ENCODE peak calls at places on chromosomes 12 and 14, in seven cellular contexts. S is CD8-positive, alpha-beta T cell; B is cardiac muscle cell; A is IMR-90; D is transverse colon; L is HCT116; X is left ventricle myocardium inferior. N is an unnamed sample.

GRCh38 chr12:116454950-116455447 is 104.2 kb upstream of the MAP1LC3B2 start:
- DNase-seq in B (no peak), X (no peak), D (no peak), L (peak; percentile 96), A (peak; percentile 96), S (no peak), N (no peak)

GRCh38 chr14:94145902-94146527 is 16.6 kb upstream of the IFI27L2 start:
- DNase-seq in X (no peak), B (no peak), S (no peak), D (no peak), L (no peak), A (no peak), N (peak; percentile 64)

GRCh38 chr12:3456809-3457208 is 34.2 kb upstream of the PRMT8 start:
- DNase-seq in B (peak; percentile 23), A (no peak), X (no peak), L (no peak), D (no peak), S (no peak), N (peak; percentile 11)

GRCh38 chr12:76864791-76865400 is 13.9 kb downstream of the CSRP2 start:
- DNase-seq in B (no peak), X (no peak), L (no peak), D (no peak), S (no peak), A (peak; percentile 65), N (no peak)

GRCh38 chr14:78598046-78598652 is 428.0 kb downstream of the NRXN3 start:
- DNase-seq in B (peak; percentile 84), S (peak; percentile 23), L (peak; percentile 29), D (peak; percentile 18), A (peak; percentile 26), X (peak; percentile 17), N (peak; percentile 23)

GRCh38 chr14:102951034-102951433 is 28.6 kb downstream of the AMN start:
- DNase-seq in B (no peak), S (no peak), X (no peak), D (no peak), L (no peak), A (no peak), N (no peak)

GRCh38 chr14:24171422-24172260 is at the start of gene REC8:
- DNase-seq in B (peak; percentile 91), A (no peak), X (peak; percentile 61), L (no peak), D (peak; percentile 74), S (peak; percentile 78), N (no peak)

GRCh38 chr12:39012870-39013269 is 107.5 kb upstream of the CPNE8 start:
- DNase-seq in L (no peak), A (no peak), S (no peak), D (no peak), X (no peak), B (no peak), N (no peak)

GRCh38 chr12:92908108-92908507 is 21.0 kb downstream of the EEA1 start:
- DNase-seq in X (no peak), B (no peak), L (no peak), D (no peak), A (no peak), S (no peak), N (no peak)
- H3K4me1 ChIP-seq in X (peaks cover 13% of the 10 kb centered on the region), B (no peaks in the 10 kb centered on the region), L (no peaks in the 10 kb centered on the region), D (no peaks in the 10 kb centered on the region), A (peaks cover 2% of the 10 kb centered on the region), S (peaks cover 40% of the 10 kb centered on the region), N (peaks cover 20% of the 10 kb centered on the region)

GRCh38 chr12:51324953-51325352 is 979 bp upstream of the BIN2 start:
- DNase-seq in L (no peak), A (no peak), S (no peak), D (no peak), X (no peak), B (no peak), N (no peak)

GRCh38 chr12:51321882-51322281 is 2.1 kb downstream of the BIN2 start:
- DNase-seq in D (no peak), S (no peak), B (no peak), X (no peak), L (no peak), A (no peak), N (no peak)

GRCh38 chr12:51323966-51324895 is at the start of gene BIN2:
- DNase-seq in X (peak; percentile 56), A (no peak), D (peak; percentile 74), B (no peak), S (peak; percentile 71), L (no peak), N (no peak)

GRCh38 chr12:51322452-51322851 is 1.5 kb downstream of the BIN2 start:
- DNase-seq in A (no peak), L (no peak), D (no peak), B (no peak), S (no peak), X (no peak), N (no peak)

GRCh38 chr12:51323317-51323960 is 535 bp downstream of the BIN2 start:
- DNase-seq in D (peak; percentile 53), L (no peak), B (no peak), A (no peak), X (no peak), S (peak; percentile 68), N (no peak)
- H3K27ac ChIP-seq in D (peak overlapping the region; percentile 74), L (no peak overlapping the region), B (no peak overlapping the region), A (no peak overlapping the region), X (peak overlapping the region; percentile 17), S (peak overlapping the region; percentile 90), N (no peak overlapping the region)

GRCh38 chr14:95476747-95477146 is 39.7 kb downstream of the SYNE3 start:
- DNase-seq in S (no peak), X (no peak), D (no peak), B (no peak), L (no peak), A (no peak), N (no peak)
- H3K4me1 ChIP-seq in S (peaks cover 50% of the 10 kb centered on the region), X (peaks cover 64% of the 10 kb centered on the region), D (peaks cover 1% of the 10 kb centered on the region), B (no peaks in the 10 kb centered on the region), L (peaks cover 25% of the 10 kb centered on the region), A (peaks cover 10% of the 10 kb centered on the region), N (no peaks in the 10 kb centered on the region)

GRCh38 chr14:59215757-59216156 is 27.3 kb downstream of the DAAM1 start:
- DNase-seq in B (no peak), S (no peak), D (no peak), X (no peak), L (no peak), A (no peak), N (no peak)
- H3K27ac ChIP-seq in B (peak overlapping the region; percentile 95), S (no peak overlapping the region), D (peak overlapping the region; percentile 60), X (peak overlapping the region; percentile 79), L (no peak overlapping the region), A (no peak overlapping the region), N (no peak overlapping the region)

DNA sequence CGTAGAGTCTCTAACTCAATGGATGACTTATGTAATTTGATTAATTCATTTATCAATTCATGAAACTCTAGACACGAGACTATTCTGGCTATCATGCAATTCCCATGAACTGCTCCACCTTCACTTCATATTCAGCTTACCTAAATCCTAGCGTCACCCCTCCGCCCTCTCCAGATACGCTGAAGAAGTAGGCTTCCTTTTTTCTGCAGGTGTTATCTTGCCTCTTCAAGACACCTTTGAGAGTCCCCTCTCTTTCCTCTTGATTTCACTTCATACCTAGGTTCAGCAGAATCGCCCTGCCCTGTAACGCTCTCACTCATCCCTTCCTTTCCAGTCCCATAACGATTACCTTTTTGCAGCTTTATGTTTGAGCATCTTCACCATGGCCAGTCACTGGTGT is 4.0 kb upstream of the RNASE4 start:
- DNase-seq in X (no peak), B (no peak), S (no peak), A (no peak), L (no peak), D (no peak), N (no peak)
- H3K4me1 ChIP-seq in X (peaks cover 46% of the 10 kb centered on the region), B (no peaks in the 10 kb centered on the region), S (peaks cover 24% of the 10 kb centered on the region), A (no peaks in the 10 kb centered on the region), L (peaks cover 57% of the 10 kb centered on the region), D (peaks cover 11% of the 10 kb centered on the region), N (no peaks in the 10 kb centered on the region)

GRCh38 chr12:130364578-130364977 is 26.9 kb downstream of the PIWIL1 start:
- DNase-seq in L (no peak), S (no peak), X (no peak), B (no peak), D (no peak), A (no peak), N (no peak)

GRCh38 chr12:130362060-130362459 is 24.4 kb downstream of the PIWIL1 start:
- DNase-seq in L (no peak), X (no peak), A (no peak), S (no peak), D (no peak), B (no peak), N (no peak)

GRCh38 chr12:130367523-130367922 is 29.8 kb downstream of the PIWIL1 start:
- DNase-seq in X (no peak), D (no peak), S (no peak), A (no peak), B (no peak), L (no peak), N (no peak)

GRCh38 chr12:130366159-130366558 is 28.5 kb downstream of the PIWIL1 start:
- DNase-seq in D (no peak), A (no peak), L (no peak), B (peak; percentile 42), S (no peak), X (no peak), N (no peak)

DNA sequence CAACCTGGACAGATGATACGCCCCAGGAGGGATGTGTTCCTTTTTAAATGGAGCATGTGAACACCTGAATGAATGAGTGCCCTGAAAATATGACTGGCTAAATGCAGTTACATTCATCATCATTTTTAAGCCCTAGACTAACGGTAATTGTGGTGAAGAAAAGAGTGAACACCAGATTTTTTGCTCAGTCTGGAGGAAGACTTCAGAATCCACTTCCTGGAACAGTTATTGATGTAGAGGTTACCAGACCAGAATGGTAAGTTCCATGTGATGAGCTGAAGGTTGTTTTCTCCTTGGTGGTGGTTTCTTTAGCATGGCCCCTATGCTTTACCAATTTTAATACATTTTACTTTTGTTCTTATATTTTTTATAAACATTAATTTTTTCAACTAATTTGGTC is 29.3 kb downstream of the PIWIL1 start:
- DNase-seq in A (no peak), S (no peak), B (no peak), X (no peak), L (no peak), D (no peak), N (no peak)
- H3K27ac ChIP-seq in A (no peak overlapping the region), S (no peak overlapping the region), B (no peak overlapping the region), X (no peak overlapping the region), L (no peak overlapping the region), D (no peak overlapping the region), N (no peak overlapping the region)

GRCh38 chr14:72856530-72857264 is 37.2 kb downstream of the DPF3 start:
- DNase-seq in X (no peak), L (no peak), D (no peak), A (no peak), S (no peak), B (peak; percentile 28), N (no peak)
- H3K4me1 ChIP-seq in X (peaks cover 70% of the 10 kb centered on the region), L (no peaks in the 10 kb centered on the region), D (peaks cover 8% of the 10 kb centered on the region), A (peaks cover 3% of the 10 kb centered on the region), S (peaks cover 3% of the 10 kb centered on the region), B (peaks cover 19% of the 10 kb centered on the region), N (no peaks in the 10 kb centered on the region)